ENCODE peak calls at places on chromosome 2, in eight cellular contexts. O is heart left ventricle, B is spleen, T is ovary, I is transverse colon, D is esophagus squamous epithelium, X is A549, C is suprapubic skin. A is an unnamed sample.

GRCh38 chr2:108616731-108617161 is 82.5 kb downstream of the LIMS1 start:
- DNase-seq in O (no peak), B (no peak), T (no peak), I (no peak), D (no peak), X (no peak), C (no peak), A (no peak)

GRCh38 chr2:20781656-20782265 is 41.1 kb downstream of the LDAH start:
- DNase-seq in O (no peak), B (no peak), T (no peak), I (no peak), D (no peak), X (peak), C (no peak), A (no peak)

GRCh38 chr2:84942964-84943421 is 28.0 kb upstream of the KCMF1 start:
- DNase-seq in O (no peak), B (no peak), T (no peak), I (no peak), D (no peak), X (no peak), C (no peak), A (no peak)

GRCh38 chr2:222978850-222979249 is 73.1 kb upstream of the KCNE4 start:
- DNase-seq in O (no peak), B (no peak), T (no peak), I (no peak), D (no peak), X (no peak), C (no peak), A (no peak)

GRCh38 chr2:71720283-71720560 is 266.9 kb downstream of the DYSF start:
- DNase-seq in O (no peak), B (no peak), T (no peak), I (no peak), D (no peak), X (no peak), C (peak), A (no peak)

GRCh38 chr2:211086049-211086448 is 529.6 kb downstream of the CPS1 start:
- DNase-seq in O (no peak), B (no peak), T (no peak), I (no peak), D (no peak), X (no peak), C (no peak), A (no peak)

GRCh38 chr2:197548582-197548981 is 32.7 kb downstream of the MOB4 start:
- DNase-seq in O (no peak), B (no peak), T (no peak), I (no peak), D (no peak), X (no peak), C (no peak), A (no peak)

GRCh38 chr2:38997784-38998183 is 108.1 kb downstream of the ARHGEF33 start:
- DNase-seq in O (no peak), B (no peak), T (no peak), I (no peak), D (no peak), X (peak), C (no peak), A (peak)

GRCh38 chr2:103103678-103104077 is 341.8 kb downstream of the TMEM182 start:
- DNase-seq in O (no peak), B (no peak), T (no peak), I (no peak), D (no peak), X (no peak), C (no peak), A (no peak)

GRCh38 chr2:205975082-205975949 is 110.7 kb downstream of the INO80D start:
- DNase-seq in O (no peak), B (no peak), T (no peak), I (peak), D (no peak), X (peak), C (no peak), A (no peak)

GRCh38 chr2:108855194-108855593 is 68.6 kb downstream of the CCDC138 start:
- DNase-seq in O (no peak), B (no peak), T (no peak), I (no peak), D (no peak), X (no peak), C (no peak), A (no peak)

GRCh38 chr2:186702499-186702898 is 8.6 kb downstream of the FAM171B start:
- DNase-seq in O (no peak), B (no peak), T (no peak), I (no peak), D (no peak), X (no peak), C (no peak), A (no peak)

GRCh38 chr2:169808211-169808610 is 9.5 kb downstream of the SSB start:
- DNase-seq in O (no peak), B (no peak), T (no peak), I (no peak), D (no peak), X (no peak), C (no peak), A (no peak)

GRCh38 chr2:127479219-127479825 is 47.0 kb downstream of the IWS1 start:
- DNase-seq in O (no peak), B (no peak), T (no peak), I (no peak), D (no peak), X (peak), C (no peak), A (no peak)

GRCh38 chr2:16218651-16219050 is 278.3 kb downstream of the MYCN start:
- DNase-seq in O (no peak), B (no peak), T (no peak), I (peak), D (no peak), X (peak), C (no peak), A (no peak)

GRCh38 chr2:213475433-213475832 is 191.2 kb downstream of the SPAG16 start:
- DNase-seq in O (no peak), B (no peak), T (no peak), I (no peak), D (no peak), X (no peak), C (no peak), A (no peak)

GRCh38 chr2:102238778-102239177 is 52.0 kb downstream of the IL1RL2 start:
- DNase-seq in O (no peak), B (no peak), T (no peak), I (no peak), D (no peak), X (no peak), C (no peak), A (no peak)

GRCh38 chr2:230713331-230714121 is 884 bp downstream of the CAB39 start:
- DNase-seq in O (peak), B (peak), T (peak), I (peak), D (no peak), X (no peak), C (peak), A (peak)
- TF ChIP-seq POLR2A in O (no peak), B (no peak), T (no peak), I (peak), D (no peak), X (no peak), C (no peak), A (no peak)

DNA sequence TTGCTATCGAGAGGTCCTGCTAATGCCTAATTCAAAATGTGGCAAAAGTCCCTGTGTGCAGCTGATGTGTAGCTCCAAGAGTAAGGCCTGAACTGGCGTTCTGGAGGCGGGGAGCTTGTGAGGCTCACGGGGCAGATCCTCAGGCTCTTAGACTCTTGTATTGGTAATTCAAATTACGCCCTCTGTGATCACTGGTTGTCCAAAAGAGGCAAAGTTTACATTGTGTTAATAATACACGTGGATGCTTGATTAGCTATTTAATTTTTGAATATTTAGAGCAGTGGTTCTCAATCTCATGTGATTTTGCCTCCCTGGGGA is 12.4 kb upstream of the CRYGA start:
- DNase-seq in O (no peak), B (no peak), T (no peak), I (no peak), D (no peak), X (no peak), C (no peak), A (no peak)
- H3K4me3 ChIP-seq in O (no peak), B (no peak), T (no peak), I (no peak), D (no peak), X (no peak), C (no peak), A (no peak)

GRCh38 chr2:29423267-29423666 is 308.1 kb downstream of the CLIP4 start:
- DNase-seq in O (no peak), B (no peak), T (no peak), I (no peak), D (no peak), X (no peak), C (no peak), A (no peak)
- TF ChIP-seq CTCF in O (no peak), B (no peak), T (no peak), I (no peak), D (no peak), X (no peak), C (no peak), A (no peak)

DNA sequence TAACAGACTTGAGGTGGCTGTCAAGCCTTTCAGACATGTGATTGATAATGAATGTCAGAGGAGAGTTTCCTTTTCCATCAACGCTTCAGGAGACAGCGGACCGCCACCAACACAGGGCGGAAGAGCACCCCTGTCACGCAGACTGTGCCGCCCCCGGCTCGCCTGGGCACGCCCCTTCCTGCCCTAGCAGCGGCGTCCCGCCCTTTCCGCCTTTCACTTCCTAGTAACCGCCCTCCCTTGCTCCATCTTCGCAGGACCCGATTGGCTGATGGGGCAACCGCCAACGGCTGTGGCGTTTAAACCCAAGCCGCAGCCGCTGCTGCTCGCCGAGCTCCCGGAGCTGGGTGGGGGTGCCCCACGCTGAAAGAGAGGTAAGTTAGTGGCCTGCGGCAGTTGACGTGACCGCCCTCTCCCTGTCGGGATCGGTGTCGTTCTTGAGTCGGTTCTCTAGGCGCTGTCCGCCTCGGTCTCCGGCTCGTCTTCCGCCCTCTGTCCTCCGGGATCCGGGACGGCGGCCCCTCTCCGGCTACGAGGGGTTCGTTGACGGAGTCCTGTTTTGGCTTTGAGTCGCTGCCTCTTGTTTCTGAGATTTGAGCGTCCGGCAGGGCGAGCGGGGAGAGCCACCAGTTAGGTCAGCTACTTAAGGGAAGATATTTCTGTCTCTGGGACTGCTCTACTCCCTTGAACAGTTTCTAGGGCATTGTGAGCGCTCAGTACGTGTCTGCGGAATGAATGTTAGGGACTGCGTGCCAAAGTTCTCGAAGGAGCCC is at the start of gene SGO2:
- DNase-seq in O (peak), B (peak), T (peak), I (peak), D (peak), X (peak), C (peak), A (peak)
- TF ChIP-seq POLR2A in O (peak), B (no peak), T (peak), I (peak), D (no peak), X (peak), C (peak), A (peak)

DNA sequence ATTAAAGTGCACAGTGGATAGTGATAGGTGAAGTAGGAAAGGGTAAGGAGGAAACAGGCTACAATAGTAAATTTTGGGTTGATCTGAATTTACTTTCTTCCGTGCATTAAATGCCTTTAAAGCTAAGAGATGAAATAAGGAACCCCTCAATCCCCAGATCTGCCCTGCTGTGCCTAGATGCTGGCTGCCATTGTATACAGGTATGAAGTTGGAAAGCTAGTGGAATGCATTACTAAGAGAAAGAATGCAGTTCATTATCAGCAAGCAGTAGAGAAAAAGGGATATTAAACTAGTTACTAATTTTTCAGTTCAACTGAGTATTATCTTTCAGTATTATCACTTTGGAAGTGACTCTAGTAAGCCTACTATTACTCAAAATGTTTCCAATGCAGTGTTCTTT is 93.3 kb downstream of the WDPCP start:
- DNase-seq in O (no peak), B (no peak), T (no peak), I (no peak), D (no peak), X (no peak), C (no peak), A (no peak)
- H3K4me3 ChIP-seq in O (no peak), B (no peak), T (no peak), I (no peak), D (no peak), X (no peak), C (no peak), A (no peak)

A was measured in adrenal gland.